ENCODE peak calls at places on chromosomes 1 and 21, in eight cellular contexts. I is stomach, E is PC-3, C is SK-N-MC, D is hepatocyte, X is trophoblast cell, Q is GM23248, O is cardiac muscle cell. H is an unnamed sample. For H3K9me3, the result is how much of the 10 kb centered on the place peaks cover.

GRCh38 chr1:183810172-183810571 is 5.3 kb downstream of the RGL1 start:
- DNase-seq in I (no peak), O (no peak), D (no peak), C (no peak), X (no peak), Q (no peak), E (no peak), H (no peak)

GRCh38 chr1:15944308-15945010 is 31.4 kb downstream of the ZBTB17 start:
- DNase-seq in O (no peak), C (no peak), I (peak), D (no peak), X (no peak), E (no peak), Q (no peak), H (no peak)

GRCh38 chr1:40848530-40849189 is 13.5 kb downstream of the CITED4 start:
- DNase-seq in Q (peak), D (peak), E (peak), I (peak), C (no peak), X (peak), O (peak), H (peak)

GRCh38 chr1:17287377-17287776 is 20.6 kb upstream of the PADI4 start:
- DNase-seq in Q (peak), O (no peak), C (peak), E (peak), I (no peak), D (no peak), X (peak), H (no peak)

GRCh38 chr1:43975249-43975961 is 645 bp downstream of the ATP6V0B start:
- DNase-seq in I (peak), O (peak), C (no peak), Q (peak), E (no peak), D (peak), X (no peak), H (peak)

GRCh38 chr1:29362764-29363163 is 126.4 kb downstream of the PTPRU start:
- DNase-seq in O (no peak), Q (no peak), C (no peak), I (no peak), D (no peak), E (no peak), X (no peak), H (no peak)

GRCh38 chr1:9303916-9304315 is 11.2 kb downstream of the SPSB1 start:
- DNase-seq in O (no peak), E (no peak), I (no peak), D (no peak), X (no peak), C (no peak), Q (no peak), H (no peak)

GRCh38 chr1:93988634-93989350 is 79.6 kb upstream of the GCLM start:
- DNase-seq in E (peak), O (no peak), X (peak), D (no peak), C (no peak), I (no peak), Q (peak), H (no peak)

GRCh38 chr1:202616355-202616910 is 93.8 kb downstream of the SYT2 start:
- DNase-seq in E (no peak), O (no peak), C (no peak), I (no peak), D (no peak), X (no peak), Q (no peak), H (no peak)

GRCh38 chr1:17547271-17547670 is 7.8 kb downstream of the ARHGEF10L start:
- DNase-seq in Q (no peak), E (no peak), X (no peak), O (peak), D (no peak), I (no peak), C (no peak), H (no peak)

GRCh38 chr1:115289940-115290339 is 48.1 kb downstream of the NGF start:
- DNase-seq in C (no peak), O (no peak), X (no peak), Q (no peak), I (no peak), D (no peak), E (no peak), H (no peak)
- H3K27ac ChIP-seq in C (no peak), O (no peak), X (no peak), Q (no peak), I (no peak), D (no peak), E (no peak), H (no peak)

GRCh38 chr1:152410599-152410998 is 3.5 kb downstream of the CRNN start:
- DNase-seq in X (no peak), E (no peak), O (no peak), C (no peak), Q (peak), I (no peak), D (no peak), H (no peak)

GRCh38 chr1:152413909-152414308 is at the start of gene CRNN:
- DNase-seq in C (no peak), E (no peak), Q (no peak), O (no peak), D (no peak), I (no peak), X (no peak), H (no peak)

GRCh38 chr1:152410028-152410427 is 4.0 kb downstream of the CRNN start:
- DNase-seq in E (no peak), D (no peak), O (no peak), I (no peak), X (no peak), Q (no peak), C (no peak), H (no peak)

GRCh38 chr1:152411144-152411543 is 2.9 kb downstream of the CRNN start:
- DNase-seq in C (no peak), I (no peak), O (no peak), Q (no peak), D (no peak), E (no peak), X (no peak), H (no peak)

GRCh38 chr1:152411846-152412245 is 2.2 kb downstream of the CRNN start:
- DNase-seq in E (no peak), C (no peak), I (no peak), Q (no peak), O (no peak), D (no peak), X (no peak), H (no peak)
- H3K9me3 ChIP-seq in E (under half), C (under half), I (under half), Q (under half), O (under half), D (under half), X (under half), H (under half)

DNA sequence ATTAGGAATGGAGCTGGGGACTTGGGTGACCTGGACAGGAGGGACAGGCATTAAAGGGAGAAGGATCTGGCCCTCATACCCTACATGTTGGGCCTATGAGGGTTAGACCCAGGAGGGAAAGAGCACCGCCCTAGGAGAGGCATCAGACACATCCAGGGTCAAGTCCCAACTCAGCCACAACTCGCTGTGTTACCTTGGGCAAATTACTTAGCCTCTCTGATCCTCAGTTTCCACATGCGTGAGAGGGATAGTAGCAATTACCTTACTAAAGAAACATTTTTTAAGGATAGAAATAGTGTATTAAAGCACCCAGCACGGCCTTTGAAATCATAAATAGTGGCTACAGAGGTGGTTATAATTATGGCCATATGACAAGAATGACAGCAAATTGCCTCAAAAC is 20.1 kb upstream of the SELENON start:
- DNase-seq in D (no peak), I (no peak), C (no peak), O (no peak), Q (no peak), X (no peak), E (no peak), H (no peak)
- H3K4me3 ChIP-seq in D (no peak), I (no peak), C (no peak), O (no peak), Q (no peak), X (no peak), E (no peak), H (no peak)

DNA sequence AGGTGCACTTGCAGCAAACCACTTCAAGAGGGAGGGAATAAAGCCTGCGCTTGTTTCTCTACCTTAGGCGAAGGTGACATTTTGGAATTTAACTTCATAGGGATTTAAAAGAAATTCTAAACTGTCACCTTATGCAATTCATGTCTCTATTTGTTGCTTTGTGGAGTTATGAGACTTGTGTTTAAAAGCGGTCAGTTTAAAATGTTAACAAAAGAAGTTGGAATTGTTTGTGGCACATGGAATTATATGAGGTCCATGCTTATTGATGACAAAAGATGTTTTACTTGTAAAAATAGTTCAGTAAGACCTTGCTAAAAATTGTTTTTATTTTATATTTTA is 15.8 kb downstream of the NR5A2 start:
- DNase-seq in X (no peak), Q (no peak), D (no peak), E (no peak), C (no peak), I (no peak), O (no peak), H (no peak)
- H3K27ac ChIP-seq in X (no peak), Q (no peak), D (peak), E (no peak), C (no peak), I (no peak), O (no peak), H (peak)

DNA sequence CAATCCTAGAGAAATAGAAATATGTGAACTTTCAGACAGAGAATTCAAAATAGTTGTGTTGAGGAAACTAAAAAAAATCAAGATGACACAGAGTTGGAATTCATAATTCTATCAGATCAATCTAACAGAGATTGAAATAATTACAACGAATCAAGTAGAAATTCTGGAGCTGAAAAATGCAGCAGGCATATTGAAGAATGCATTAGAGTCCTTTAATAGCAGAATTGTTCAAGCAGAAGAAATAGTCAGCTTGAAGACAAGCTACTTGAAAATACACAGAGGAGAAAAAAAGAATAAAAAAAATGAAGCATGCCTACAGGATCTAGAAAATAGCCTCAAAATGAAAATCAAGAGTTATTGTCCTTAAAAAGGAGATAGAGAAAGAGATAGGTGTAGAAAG is 347.1 kb downstream of the NCAM2 start:
- DNase-seq in D (no peak), X (no peak), C (no peak), O (no peak), I (no peak), Q (no peak), E (no peak), H (no peak)
- H3K9me3 ChIP-seq in D (under half), X (under half), C (under half), O (under half), I (under half), Q (under half), E (under half), H (under half)

GRCh38 chr1:160071289-160071688 is 1.3 kb upstream of the KCNJ10 start:
- DNase-seq in O (no peak), D (no peak), Q (no peak), I (no peak), E (no peak), X (no peak), C (no peak), H (no peak)
- H3K4me3 ChIP-seq in O (no peak), D (no peak), Q (no peak), I (no peak), E (no peak), X (no peak), C (no peak), H (no peak)

H was measured in colonic mucosa.